ENCODE peak calls at places on chromosomes 3 and 15, in four cellular contexts. K is fibroblast of mammary gland, H is HL-60, V is foreskin fibroblast. X is an unnamed sample.

GRCh38 chr3:111668912-111669488 is 73.9 kb upstream of the ZBED2 start:
- DNase-seq in H (peak; percentile 31), V (peak; percentile 47), K (peak; percentile 72), X (no peak)

GRCh38 chr3:23567917-23568316 is 237.8 kb upstream of the UBE2E1 start:
- DNase-seq in K (peak; percentile 94), V (peak; percentile 78), H (peak; percentile 13), X (peak; percentile 84)

GRCh38 chr15:58070801-58071418 is 5.4 kb upstream of the ALDH1A2 start:
- DNase-seq in H (no peak), K (peak; percentile 67), V (peak; percentile 46), X (no peak)

GRCh38 chr15:66780172-66780972 is 78.3 kb downstream of the SMAD6 start:
- DNase-seq in K (peak; percentile 82), V (peak; percentile 53), H (no peak), X (no peak)

GRCh38 chr15:31977812-31978662 is 52.3 kb upstream of the CHRNA7 start:
- DNase-seq in V (peak; percentile 10), K (peak; percentile 26), H (no peak), X (no peak)

GRCh38 chr15:26260517-26261133 is 397.5 kb upstream of the ATP10A start:
- DNase-seq in K (peak; percentile 27), V (no peak), H (peak; percentile 5), X (peak; percentile 4)

GRCh38 chr15:94097567-94097966 is 133.8 kb upstream of the MCTP2 start:
- DNase-seq in K (peak; percentile 77), V (no peak), H (no peak), X (no peak)

GRCh38 chr15:45588199-45588910 is 1.2 kb downstream of the BLOC1S6 start:
- DNase-seq in V (no peak), K (peak; percentile 38), H (no peak), X (no peak)

GRCh38 chr3:112405845-112406244 is 72.9 kb downstream of the CD200 start:
- DNase-seq in V (peak; percentile 21), K (peak; percentile 38), H (no peak), X (no peak)

GRCh38 chr15:69609176-69609575 is 156.6 kb downstream of the RPLP1 start:
- DNase-seq in V (no peak), H (no peak), K (peak; percentile 29), X (peak; percentile 50)

GRCh38 chr15:77685082-77685815 is 52.5 kb upstream of the LINGO1 start:
- DNase-seq in K (no peak), V (no peak), H (no peak), X (no peak)

GRCh38 chr3:113560845-113561623 is 28.7 kb downstream of the SIDT1 start:
- DNase-seq in K (peak; percentile 23), V (no peak), H (no peak), X (no peak)

GRCh38 chr15:52787549-52788098 is 2.5 kb downstream of the ONECUT1 start:
- DNase-seq in K (no peak), H (no peak), V (no peak), X (no peak)

GRCh38 chr15:44028349-44028748 is 166.7 kb downstream of the FRMD5 start:
- DNase-seq in V (no peak), K (peak; percentile 23), H (no peak), X (no peak)

GRCh38 chr3:39254806-39255449 is 24.9 kb downstream of the CX3CR1 start:
- DNase-seq in H (no peak), K (peak; percentile 44), V (peak; percentile 3), X (peak; percentile 31)

GRCh38 chr3:50632450-50632849 is 15.5 kb downstream of the MAPKAPK3 start:
- DNase-seq in K (no peak), V (no peak), H (no peak), X (no peak)

GRCh38 chr3:61173685-61174084 is 77.6 kb downstream of the FHIT start:
- DNase-seq in V (no peak), H (no peak), K (no peak), X (no peak)

GRCh38 chr3:9793161-9793781 is 389 bp downstream of the ARPC4 start:
- DNase-seq in V (no peak), K (peak; percentile 51), H (peak; percentile 94), X (no peak)

GRCh38 chr3:10366681-10367101 is 45.8 kb upstream of the SEC13 start:
- DNase-seq in H (peak; percentile 39), K (peak; percentile 98), V (peak; percentile 96), X (peak; percentile 96)

GRCh38 chr15:86653344-86654192 is 573.9 kb downstream of the AGBL1 start:
- DNase-seq in K (no peak), H (no peak), V (no peak), X (no peak)

GRCh38 chr3:126570103-126570541 is 11.4 kb upstream of the C3orf22 start:
- DNase-seq in H (no peak), K (no peak), V (no peak), X (no peak)

GRCh38 chr3:39185959-39186691 is 6.3 kb downstream of the XIRP1 start:
- DNase-seq in H (no peak), K (no peak), V (no peak), X (no peak)

GRCh38 chr3:192449036-192449435 is 278.3 kb downstream of the FGF12 start:
- DNase-seq in V (no peak), H (no peak), K (peak; percentile 8), X (no peak)
- TF ChIP-seq CTCF in V (peak; percentile 22), H (no peak), K (peak; percentile 39), X (no peak)

GRCh38 chr3:31957106-31957505 is 24.0 kb downstream of the OSBPL10 start:
- DNase-seq in V (no peak), H (no peak), K (peak; percentile 70), X (no peak)
- H3K4me3 ChIP-seq in V (no peak overlapping the region), H (no peak overlapping the region), K (no peak overlapping the region), X (no peak overlapping the region)

DNA sequence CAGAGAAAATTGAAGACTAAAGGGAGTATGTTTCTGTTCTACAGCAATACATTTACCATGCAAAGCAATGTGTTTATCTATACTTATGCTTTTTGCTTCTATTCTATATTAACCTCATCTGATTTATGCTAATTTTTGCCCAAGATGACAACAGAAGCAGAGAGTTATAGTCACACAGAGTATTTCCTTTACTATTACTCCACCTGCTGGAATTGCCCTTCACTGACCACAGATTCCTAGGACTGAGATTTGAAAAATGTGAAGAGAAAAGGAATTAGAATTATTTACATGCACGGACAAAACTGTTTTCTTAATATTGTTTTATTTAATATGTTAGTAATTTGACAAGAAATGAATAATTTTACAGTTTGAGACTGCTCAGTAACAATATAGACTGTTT is 745.6 kb downstream of the VGLL3 start:
- DNase-seq in K (no peak), H (no peak), V (no peak), X (no peak)
- TF ChIP-seq CTCF in K (no peak), H (no peak), V (no peak), X (no peak)

GRCh38 chr3:48660800-48661400 is 1.8 kb downstream of the CELSR3 start:
- DNase-seq in V (no peak), H (no peak), K (no peak), X (no peak)
- H3K4me3 ChIP-seq in V (peak overlapping the region; percentile 36), H (no peak overlapping the region), K (no peak overlapping the region), X (no peak overlapping the region)

GRCh38 chr3:53377794-53378193 is 30.5 kb upstream of the DCP1A start:
- DNase-seq in H (no peak), K (no peak), V (no peak), X (no peak)
- TF ChIP-seq CTCF in H (no peak), K (no peak), V (no peak), X (no peak)

DNA sequence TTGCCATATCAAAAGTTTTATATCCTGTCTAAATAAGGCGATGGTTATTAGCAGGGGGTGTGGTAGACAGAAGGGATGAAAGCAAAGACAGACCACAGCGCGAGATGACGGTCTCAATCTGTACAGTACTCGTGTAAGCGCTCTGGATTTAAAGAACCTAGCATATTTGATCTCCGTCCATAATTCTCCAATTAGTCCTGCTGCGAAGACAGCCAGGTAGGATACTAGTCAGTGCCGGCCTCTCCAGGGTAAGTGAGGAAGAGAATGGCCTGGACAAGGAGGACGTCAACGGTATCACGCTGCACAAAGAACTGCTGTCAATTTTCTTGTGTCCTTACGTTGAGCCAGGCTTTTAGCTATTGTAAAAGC is 658 bp downstream of the SGO1 start:
- DNase-seq in H (peak; percentile 6), V (no peak), K (peak; percentile 14), X (no peak)
- H3K4me3 ChIP-seq in H (peak overlapping the region; percentile 59), V (peak overlapping the region; percentile 69), K (peak overlapping the region; percentile 81), X (peak overlapping the region; percentile 98)

DNA sequence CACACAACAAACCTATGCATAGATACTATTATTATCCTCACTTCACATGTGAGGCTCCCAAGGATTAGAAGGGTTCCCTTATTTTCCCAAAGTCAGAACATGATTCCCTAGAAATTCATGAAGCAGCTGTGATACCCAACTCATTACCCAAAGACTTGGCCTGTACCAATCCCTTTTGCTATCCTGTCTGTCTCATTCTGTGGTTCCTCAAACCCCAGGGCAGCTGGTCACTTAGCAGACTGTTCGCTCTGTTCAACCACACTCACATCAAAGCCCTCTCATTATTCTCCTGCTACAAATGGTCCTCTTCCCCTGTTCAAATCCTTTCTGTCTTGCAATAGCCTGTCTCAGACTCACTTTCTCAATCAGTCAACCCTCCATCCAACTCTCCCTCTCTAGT is 154.3 kb upstream of the TRIM42 start:
- DNase-seq in K (no peak), H (no peak), V (no peak), X (no peak)
- TF ChIP-seq CTCF in K (no peak), H (no peak), V (no peak), X (no peak)

GRCh38 chr3:12961726-12962036 is 111.5 kb downstream of the IQSEC1 start:
- DNase-seq in V (no peak), H (no peak), K (no peak), X (no peak)

GRCh38 chr3:12963184-12963868 is 109.9 kb downstream of the IQSEC1 start:
- DNase-seq in K (no peak), V (no peak), H (no peak), X (no peak)

GRCh38 chr3:12960497-12960896 is 112.7 kb downstream of the IQSEC1 start:
- DNase-seq in V (no peak), H (no peak), K (no peak), X (no peak)

GRCh38 chr3:12961007-12961725 is 112.1 kb downstream of the IQSEC1 start:
- DNase-seq in H (no peak), K (no peak), V (no peak), X (no peak)

DNA sequence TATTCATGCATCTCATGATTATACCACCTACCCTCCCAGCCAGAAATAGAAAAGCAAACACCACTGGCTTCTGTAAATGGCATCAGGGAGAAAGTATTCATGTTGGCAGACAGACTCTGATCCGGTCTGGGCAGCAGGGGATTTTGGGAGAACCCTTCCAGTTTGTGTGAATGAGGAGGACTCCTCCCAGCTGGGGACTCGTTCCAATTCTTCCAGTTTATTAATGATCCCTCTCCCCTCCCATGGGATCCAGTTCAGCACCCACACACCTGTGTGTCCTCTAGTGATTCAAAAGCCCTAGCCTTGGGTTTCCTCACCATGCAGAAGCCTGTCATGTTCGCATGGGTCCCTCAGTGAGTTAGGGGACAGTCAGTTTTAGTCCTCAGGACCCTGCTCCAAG is 110.9 kb downstream of the IQSEC1 start:
- DNase-seq in K (no peak), V (no peak), H (no peak), X (no peak)
- H3K4me3 ChIP-seq in K (no peak overlapping the region), V (no peak overlapping the region), H (no peak overlapping the region), X (no peak overlapping the region)

GRCh38 chr3:150238995-150239612 is 169.0 kb upstream of the TSC22D2 start:
- DNase-seq in H (no peak), V (no peak), K (no peak), X (no peak)
- TF ChIP-seq CTCF in H (no peak), V (peak; percentile 12), K (peak; percentile 28), X (no peak)